ENCODE peak calls at places on chromosomes 11 and 22, in four cellular contexts. Z, E, S and G are unnamed samples.

GRCh38 chr22:38214248-38215056 is 12.7 kb downstream of the MAFF start:
- DNase-seq in E (peak; percentile 49), S (peak; percentile 94), Z (peak; percentile 91), G (peak; percentile 84)

GRCh38 chr11:120273432-120273831 is 33.5 kb downstream of the POU2F3 start:
- DNase-seq in Z (no peak), S (no peak), E (peak; percentile 14), G (no peak)

GRCh38 chr22:37053310-37054077 is 2.0 kb downstream of the KCTD17 start:
- DNase-seq in Z (no peak), E (peak; percentile 15), S (no peak), G (no peak)

GRCh38 chr11:2348986-2349385 is 28.1 kb upstream of the CD81 start:
- DNase-seq in E (peak; percentile 49), S (no peak), Z (no peak), G (no peak)

GRCh38 chr11:58770627-58771457 is 39.1 kb upstream of the GLYAT start:
- DNase-seq in S (peak; percentile 15), E (peak; percentile 68), Z (peak; percentile 56), G (no peak)

GRCh38 chr22:50674606-50675552 is 2.3 kb downstream of the SHANK3 start:
- DNase-seq in Z (peak; percentile 67), S (no peak), E (no peak), G (peak; percentile 62)

GRCh38 chr11:122523841-122524531 is 131.5 kb upstream of the UBASH3B start:
- DNase-seq in E (peak; percentile 15), S (no peak), Z (no peak), G (no peak)

GRCh38 chr22:50695421-50696250 is 23.0 kb downstream of the SHANK3 start:
- DNase-seq in S (no peak), Z (no peak), E (no peak), G (peak; percentile 10)

GRCh38 chr11:75388386-75389275 is 10.7 kb upstream of the RPS3 start:
- DNase-seq in E (peak; percentile 87), Z (peak; percentile 76), S (peak; percentile 77), G (peak; percentile 65)

GRCh38 chr11:63573881-63574855 is 11.0 kb upstream of the PLAAT2 start:
- DNase-seq in S (peak; percentile 80), E (peak; percentile 84), Z (peak; percentile 34), G (no peak)

GRCh38 chr11:70647188-70648166 is 249.1 kb downstream of the CTTN start:
- DNase-seq in E (no peak), S (no peak), Z (no peak), G (no peak)

GRCh38 chr11:103086461-103086860 is 5.5 kb downstream of the DCUN1D5 start:
- DNase-seq in S (no peak), Z (peak; percentile 18), E (peak; percentile 32), G (no peak)

GRCh38 chr11:2691991-2692841 is 7.6 kb downstream of the KCNQ1OT1 start:
- DNase-seq in Z (no peak), E (no peak), S (peak; percentile 18), G (no peak)

GRCh38 chr11:96147913-96148312 is 195.1 kb downstream of the MAML2 start:
- DNase-seq in E (no peak), Z (no peak), S (no peak), G (no peak)

GRCh38 chr22:36481393-36482168 is at the start of gene TXN2:
- DNase-seq in Z (peak; percentile 89), S (peak; percentile 98), E (peak; percentile 96), G (peak; percentile 96)

GRCh38 chr11:3160252-3161031 is 4.7 kb downstream of the OSBPL5 start:
- DNase-seq in E (peak; percentile 93), Z (no peak), S (peak; percentile 18), G (peak; percentile 94)

GRCh38 chr22:32999039-32999861 is 58.9 kb downstream of the SYN3 start:
- DNase-seq in E (no peak), S (no peak), Z (no peak), G (no peak)

GRCh38 chr11:75339685-75340409 is 11.6 kb downstream of the ARRB1 start:
- DNase-seq in Z (no peak), E (no peak), S (no peak), G (peak; percentile 48)

GRCh38 chr11:94934362-94934761 is 39.0 kb downstream of the CWC15 start:
- DNase-seq in E (peak; percentile 37), Z (no peak), S (no peak), G (peak; percentile 27)

GRCh38 chr11:32706985-32707736 is 87.3 kb downstream of the CCDC73 start:
- DNase-seq in E (peak; percentile 86), Z (no peak), S (peak; percentile 30), G (no peak)

GRCh38 chr11:36030707-36031365 is 87.0 kb downstream of the LDLRAD3 start:
- DNase-seq in S (no peak), Z (no peak), E (peak; percentile 60), G (no peak)

GRCh38 chr22:32776800-32777199 is 24.7 kb upstream of the TIMP3 start:
- DNase-seq in E (no peak), S (no peak), Z (no peak), G (no peak)

GRCh38 chr11:4063348-4063747 is 31.3 kb upstream of the RRM1 start:
- DNase-seq in E (no peak), S (no peak), Z (no peak), G (no peak)

GRCh38 chr11:85539029-85539689 is 88.0 kb downstream of the DLG2 start:
- DNase-seq in E (no peak), S (no peak), Z (no peak), G (no peak)

GRCh38 chr22:47001288-47001687 is 238.8 kb downstream of the TBC1D22A start:
- DNase-seq in S (peak; percentile 83), Z (no peak), E (no peak), G (no peak)

GRCh38 chr11:528815-529728 is 6.3 kb downstream of the HRAS start:
- DNase-seq in E (no peak), Z (no peak), S (no peak), G (peak; percentile 20)

GRCh38 chr11:75326439-75326810 is 25.0 kb downstream of the ARRB1 start:
- DNase-seq in S (no peak), Z (no peak), E (no peak), G (no peak)

GRCh38 chr11:18229501-18229900 is 7.1 kb downstream of the SAA4 start:
- DNase-seq in Z (no peak), E (no peak), S (peak; percentile 83), G (no peak)

GRCh38 chr11:126145954-126146353 is 65.5 kb downstream of the RPUSD4 start:
- DNase-seq in S (no peak), Z (no peak), E (no peak), G (no peak)

GRCh38 chr11:16779436-16779835 is 41.0 kb downstream of the C11orf58 start:
- DNase-seq in Z (peak; percentile 80), E (no peak), S (no peak), G (no peak)

GRCh38 chr22:50115693-50116092 is 25.9 kb downstream of the MOV10L1 start:
- DNase-seq in E (peak; percentile 31), S (no peak), Z (no peak), G (no peak)

GRCh38 chr11:61816736-61817455 is at the start of gene FADS1:
- DNase-seq in Z (peak; percentile 95), E (peak; percentile 90), S (peak; percentile 95), G (peak; percentile 97)

GRCh38 chr11:61815790-61816735 is 740 bp downstream of the FADS1 start:
- DNase-seq in Z (peak; percentile 70), E (peak; percentile 58), S (peak; percentile 75), G (peak; percentile 79)

GRCh38 chr11:61814242-61814957 is 2.4 kb downstream of the FADS1 start:
- DNase-seq in Z (no peak), E (no peak), S (peak; percentile 75), G (peak; percentile 35)

GRCh38 chr11:61812736-61813411 is 3.9 kb downstream of the FADS1 start:
- DNase-seq in S (no peak), Z (no peak), E (no peak), G (no peak)

DNA sequence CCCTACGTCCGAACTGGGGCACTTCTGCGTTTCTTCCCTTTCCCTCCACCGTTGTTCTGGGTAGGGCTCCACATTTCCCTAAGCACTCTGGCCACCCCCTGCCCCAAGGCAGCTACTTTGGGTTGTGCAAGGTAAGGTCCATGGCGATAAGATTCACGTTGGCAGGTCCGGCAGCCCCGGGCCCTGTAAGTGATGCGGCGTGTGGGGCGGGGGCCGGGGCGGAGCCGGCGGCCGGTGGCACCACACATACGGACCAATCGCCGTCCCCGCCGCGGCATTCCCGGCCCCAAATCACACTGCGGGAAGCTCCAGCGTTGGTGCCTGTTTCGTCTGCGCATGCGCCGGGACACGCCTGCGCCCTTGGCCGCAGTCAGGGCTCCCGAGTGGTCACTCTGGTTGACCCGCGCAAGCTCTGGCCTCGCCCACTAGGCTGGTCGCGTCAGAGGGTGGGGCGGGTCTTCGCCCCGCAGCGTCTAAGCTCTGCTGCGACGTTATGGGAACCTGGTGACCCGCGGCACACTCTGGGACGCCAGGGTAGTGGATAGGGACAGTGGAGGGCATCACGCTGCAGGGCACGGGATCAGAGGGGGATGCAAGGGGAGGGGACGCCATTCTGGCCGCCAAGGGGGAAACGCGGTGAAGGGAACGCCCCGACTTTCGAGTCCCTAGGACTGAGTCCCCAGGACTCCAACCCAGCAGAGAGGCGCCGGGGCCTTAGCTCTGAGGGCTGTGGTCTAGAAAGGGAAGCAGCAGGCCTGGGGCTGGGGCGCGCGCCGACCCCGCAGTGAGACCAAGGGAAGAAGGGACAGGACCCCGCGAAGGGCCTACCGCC is 1.6 kb downstream of the FADS1 start:
- DNase-seq in S (peak; percentile 95), E (peak; percentile 97), Z (peak; percentile 90), G (peak; percentile 98)
- TF ChIP-seq CTCF in S (no peak), E (no peak), Z (no peak), G (no peak)

GRCh38 chr11:134819026-134819425 is 407.0 kb upstream of the B3GAT1 start:
- DNase-seq in S (no peak), Z (no peak), E (no peak), G (peak; percentile 39)
- TF ChIP-seq CTCF in S (peak; percentile 5), Z (peak; percentile 36), E (no peak), G (no peak)

GRCh38 chr11:79060534-79060933 is 380.3 kb downstream of the TENM4 start:
- DNase-seq in S (no peak), E (peak; percentile 71), Z (no peak), G (no peak)

GRCh38 chr11:79060081-79060480 is 380.7 kb downstream of the TENM4 start:
- DNase-seq in Z (no peak), S (no peak), E (no peak), G (no peak)

GRCh38 chr11:79059171-79059570 is 381.7 kb downstream of the TENM4 start:
- DNase-seq in Z (no peak), E (no peak), S (no peak), G (no peak)

GRCh38 chr11:79066456-79067354 is 374.1 kb downstream of the TENM4 start:
- DNase-seq in E (no peak), Z (no peak), S (no peak), G (no peak)

GRCh38 chr11:79062814-79063762 is 377.7 kb downstream of the TENM4 start:
- DNase-seq in S (peak; percentile 22), Z (peak; percentile 17), E (peak; percentile 48), G (peak; percentile 69)
- TF ChIP-seq CTCF in S (peak; percentile 33), Z (peak; percentile 50), E (peak; percentile 55), G (peak; percentile 67)

DNA sequence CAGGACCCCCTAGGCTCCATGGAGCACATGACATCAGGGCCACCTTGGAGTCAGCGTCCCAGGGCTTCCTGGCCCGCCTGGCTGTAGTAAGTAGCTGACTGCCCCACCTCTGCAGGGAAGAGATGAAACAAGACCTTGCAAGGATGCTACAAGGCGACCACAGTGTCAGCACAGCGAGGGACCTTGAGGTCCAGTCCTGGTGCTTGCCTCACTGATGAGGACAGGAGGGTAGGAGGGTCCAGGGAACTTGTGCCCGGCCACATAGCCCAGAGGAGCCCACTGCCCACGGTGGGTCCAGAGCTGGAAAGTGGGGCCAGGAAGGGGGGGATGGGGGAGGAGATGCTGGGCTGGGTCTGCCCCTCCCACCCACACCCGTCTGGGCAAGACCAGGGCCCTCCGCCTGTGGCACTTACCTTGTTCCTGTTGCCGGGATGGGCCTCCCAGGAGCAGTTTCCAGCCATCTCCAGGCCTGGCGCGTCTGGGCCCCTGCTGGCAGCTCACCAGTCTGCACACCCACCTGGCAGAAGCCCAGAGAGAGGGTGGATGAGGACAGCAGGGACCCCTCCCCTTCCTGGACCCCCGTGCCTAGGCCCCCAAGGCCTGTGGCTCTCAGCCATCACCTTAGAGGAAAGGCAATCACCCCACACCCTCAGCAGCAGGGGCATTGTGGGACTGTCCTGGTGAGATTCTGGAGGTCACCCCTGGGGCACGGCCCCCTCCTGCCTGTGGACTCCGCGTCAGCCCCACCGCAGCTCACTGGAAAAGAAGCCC is 3.4 kb downstream of the MRGPRF start:
- DNase-seq in S (no peak), E (no peak), Z (no peak), G (no peak)
- TF ChIP-seq CTCF in S (no peak), E (no peak), Z (no peak), G (no peak)